ENCODE peak calls at places on chromosome 16, in six cellular contexts. E, W, M, O, T and R are unnamed samples.
A peak's percentile ranks its signal among the peaks of the same experiment; 100 is the strongest.

GRCh38 chr16:3656491-3657468 is 2.3 kb downstream of the DNASE1 start:
- DNase-seq in E (peak; percentile 51), W (no peak), M (no peak), O (no peak), T (no peak), R (no peak)

GRCh38 chr16:27429981-27430441 is 28.0 kb downstream of the IL21R start:
- DNase-seq in E (no peak), W (no peak), M (no peak), O (no peak), T (peak; percentile 10), R (no peak)

GRCh38 chr16:2742323-2743006 is 10.0 kb upstream of the SRRM2 start:
- DNase-seq in E (no peak), W (no peak), M (no peak), O (no peak), T (no peak), R (no peak)

GRCh38 chr16:10405386-10405939 is 19.6 kb downstream of the ATF7IP2 start:
- DNase-seq in E (no peak), W (no peak), M (peak; percentile 69), O (peak; percentile 60), T (peak; percentile 62), R (no peak)

GRCh38 chr16:369866-370436 is 387 bp downstream of the MRPL28 start:
- DNase-seq in E (peak; percentile 80), W (no peak), M (peak; percentile 18), O (no peak), T (no peak), R (no peak)

GRCh38 chr16:53257001-53257400 is 177.3 kb upstream of the RBL2 start:
- DNase-seq in E (no peak), W (peak; percentile 41), M (peak; percentile 42), O (peak; percentile 61), T (no peak), R (peak; percentile 10)

GRCh38 chr16:29819506-29819905 is 756 bp upstream of the MVP start:
- DNase-seq in E (no peak), W (no peak), M (no peak), O (no peak), T (peak; percentile 58), R (no peak)

GRCh38 chr16:30183961-30184429 is 593 bp downstream of the CORO1A start:
- DNase-seq in E (peak; percentile 85), W (no peak), M (no peak), O (no peak), T (no peak), R (no peak)

GRCh38 chr16:28140788-28141618 is 70.8 kb downstream of the XPO6 start:
- DNase-seq in E (no peak), W (no peak), M (no peak), O (no peak), T (no peak), R (no peak)

GRCh38 chr16:57576429-57576870 is 34.0 kb downstream of the ADGRG5 start:
- DNase-seq in E (peak; percentile 89), W (peak; percentile 36), M (peak; percentile 62), O (no peak), T (peak; percentile 91), R (no peak)

GRCh38 chr16:12350945-12351344 is 374.4 kb downstream of the SNX29 start:
- DNase-seq in E (no peak), W (no peak), M (no peak), O (no peak), T (no peak), R (no peak)

GRCh38 chr16:70437017-70437581 is 1.8 kb downstream of the ST3GAL2 start:
- DNase-seq in E (no peak), W (peak; percentile 72), M (peak; percentile 92), O (no peak), T (peak; percentile 74), R (peak; percentile 88)

GRCh38 chr16:69014811-69015210 is 90.6 kb upstream of the HAS3 start:
- DNase-seq in E (no peak), W (no peak), M (no peak), O (no peak), T (no peak), R (no peak)

GRCh38 chr16:30644334-30644830 is 6.4 kb upstream of the PRR14 start:
- DNase-seq in E (no peak), W (no peak), M (no peak), O (no peak), T (no peak), R (no peak)

GRCh38 chr16:11183035-11183812 is 72.8 kb downstream of the SOCS1 start:
- DNase-seq in E (no peak), W (no peak), M (no peak), O (no peak), T (no peak), R (no peak)

GRCh38 chr16:49022351-49022963 is 259.2 kb downstream of the CBLN1 start:
- DNase-seq in E (no peak), W (no peak), M (no peak), O (no peak), T (no peak), R (no peak)

GRCh38 chr16:23280483-23280967 is 21.6 kb upstream of the SCNN1B start:
- DNase-seq in E (no peak), W (no peak), M (peak; percentile 3), O (no peak), T (no peak), R (no peak)

GRCh38 chr16:81668243-81669097 is 110.6 kb upstream of the PLCG2 start:
- DNase-seq in E (no peak), W (no peak), M (no peak), O (no peak), T (no peak), R (no peak)

GRCh38 chr16:65463652-65464260 is 341.9 kb upstream of the CDH11 start:
- DNase-seq in E (no peak), W (no peak), M (no peak), O (no peak), T (no peak), R (no peak)

GRCh38 chr16:29972992-29973383 is 680 bp upstream of the TAOK2 start:
- DNase-seq in E (no peak), W (no peak), M (no peak), O (no peak), T (no peak), R (no peak)

GRCh38 chr16:96935-97381 is 18.9 kb downstream of the MPG start:
- DNase-seq in E (peak; percentile 97), W (peak; percentile 80), M (peak; percentile 84), O (peak; percentile 67), T (peak; percentile 94), R (peak; percentile 74)

GRCh38 chr16:58021661-58022551 is 3.6 kb upstream of the MMP15 start:
- DNase-seq in E (peak; percentile 52), W (peak; percentile 67), M (peak; percentile 45), O (peak; percentile 47), T (no peak), R (no peak)

GRCh38 chr16:57862698-57863433 is 60.6 kb upstream of the KIFC3 start:
- DNase-seq in E (no peak), W (no peak), M (no peak), O (no peak), T (no peak), R (no peak)

GRCh38 chr16:16071631-16072244 is 122.3 kb downstream of the ABCC1 start:
- DNase-seq in E (no peak), W (no peak), M (peak; percentile 80), O (peak; percentile 52), T (peak; percentile 92), R (no peak)

GRCh38 chr16:30457256-30457655 is 11.6 kb upstream of the SEPHS2 start:
- DNase-seq in E (no peak), W (no peak), M (no peak), O (no peak), T (no peak), R (no peak)

GRCh38 chr16:63714876-63715275 is 1407.0 kb downstream of the CDH11 start:
- DNase-seq in E (no peak), W (no peak), M (no peak), O (no peak), T (no peak), R (no peak)

DNA sequence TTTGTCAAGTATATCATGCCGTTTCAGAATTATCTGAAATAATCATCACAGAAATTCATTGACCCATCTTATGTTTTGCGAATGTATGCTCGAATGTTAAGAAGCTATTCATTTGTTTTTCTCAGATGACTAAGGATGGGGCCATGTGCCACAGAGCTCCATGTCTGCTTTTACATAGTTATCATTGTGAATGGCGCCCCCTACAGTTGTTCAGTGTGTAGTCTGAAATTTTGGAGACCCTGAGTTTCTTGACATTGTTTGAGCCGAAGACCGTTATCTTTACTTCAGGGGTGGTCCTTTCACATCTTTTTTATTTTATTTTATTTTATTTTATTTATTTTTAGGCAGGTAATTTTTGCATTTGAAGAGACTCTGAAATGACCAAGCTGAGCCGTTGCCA is 972.0 kb upstream of the RBFOX1 start:
- DNase-seq in E (no peak), W (no peak), M (no peak), O (no peak), T (no peak), R (no peak)
- TF ChIP-seq CTCF in E (no peak), W (no peak), M (no peak), O (no peak), T (no peak), R (no peak)

GRCh38 chr16:54934536-54935410 is 4.1 kb downstream of the IRX5 start:
- DNase-seq in E (peak; percentile 69), W (no peak), M (peak; percentile 60), O (no peak), T (no peak), R (no peak)
- TF ChIP-seq CTCF in E (no peak), W (peak; percentile 39), M (peak; percentile 34), O (no peak), T (no peak), R (no peak)

DNA sequence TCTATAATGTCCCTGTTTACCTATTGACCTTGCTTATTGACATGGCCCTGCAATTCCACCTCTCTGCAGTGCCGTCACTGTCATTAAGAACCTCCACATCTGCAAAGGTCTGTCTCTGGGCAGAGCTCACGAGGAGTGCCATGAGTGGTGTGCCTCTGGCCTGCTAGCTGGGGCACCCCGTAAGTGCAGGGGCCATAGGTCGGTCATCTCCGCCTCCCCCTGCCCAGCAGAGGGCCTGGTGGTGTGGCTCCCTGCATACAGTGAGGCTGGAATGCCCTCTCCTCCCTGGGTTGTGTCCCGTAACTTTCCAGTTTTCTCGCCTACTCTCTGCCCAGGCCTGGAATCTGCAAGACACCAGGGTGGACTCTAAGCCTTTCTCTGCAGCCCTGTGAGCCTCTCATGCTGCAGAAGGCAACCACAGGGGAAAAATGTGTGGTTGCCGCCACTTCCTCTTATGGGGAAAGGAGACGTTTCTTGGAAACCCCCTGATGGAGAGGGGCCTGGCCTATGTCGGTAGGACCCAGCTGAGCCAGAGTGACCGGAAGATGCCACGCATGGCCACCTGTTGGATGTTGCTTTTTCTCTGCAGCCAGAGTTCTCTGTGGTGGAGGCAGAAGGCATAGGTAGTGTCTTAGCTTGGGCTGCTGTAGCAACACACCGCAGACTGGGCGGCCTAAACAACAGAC is 2.7 kb upstream of the SNX20 start:
- DNase-seq in E (peak; percentile 81), W (no peak), M (no peak), O (no peak), T (no peak), R (no peak)
- TF ChIP-seq CTCF in E (no peak), W (no peak), M (no peak), O (no peak), T (no peak), R (no peak)

GRCh38 chr16:7962480-7962879 is 627.8 kb downstream of the TMEM114 start:
- DNase-seq in E (no peak), W (no peak), M (no peak), O (no peak), T (no peak), R (no peak)
- TF ChIP-seq CTCF in E (no peak), W (no peak), M (no peak), O (no peak), T (no peak), R (no peak)